ENCODE peak calls at places on chromosome 12, in five cellular contexts. One of them, this sample, is unnamed. For H3K9me3 and H3K4me1, the result is how much of the 10 kb centered on the place peaks cover.

GRCh38 chr12:68495666-68496065 is 115.0 kb upstream of the RAP1B start:
- DNase-seq in testis: no peak
- DNase-seq in OCI-LY7: no peak
- DNase-seq in Peyer's patch: no peak
- DNase-seq in gastrocnemius medialis: no peak
- DNase-seq in this sample: no peak

GRCh38 chr12:116266220-116266619 is 11.3 kb downstream of the MED13L start:
- DNase-seq in testis: peak
- DNase-seq in OCI-LY7: no peak
- DNase-seq in Peyer's patch: no peak
- DNase-seq in gastrocnemius medialis: no peak
- DNase-seq in this sample: no peak

GRCh38 chr12:46209914-46210834 is 58.7 kb downstream of the SLC38A1 start:
- DNase-seq in testis: no peak
- DNase-seq in OCI-LY7: peak
- DNase-seq in Peyer's patch: peak
- DNase-seq in gastrocnemius medialis: peak
- DNase-seq in this sample: peak

GRCh38 chr12:12723681-12724420 is 6.7 kb downstream of the CDKN1B start:
- DNase-seq in testis: no peak
- DNase-seq in OCI-LY7: peak
- DNase-seq in Peyer's patch: peak
- DNase-seq in gastrocnemius medialis: peak
- DNase-seq in this sample: peak

GRCh38 chr12:128969480-128970055 is 116.3 kb downstream of the GLT1D1 start:
- DNase-seq in testis: peak
- DNase-seq in OCI-LY7: peak
- DNase-seq in Peyer's patch: no peak
- DNase-seq in gastrocnemius medialis: no peak
- DNase-seq in this sample: peak

GRCh38 chr12:76143343-76144252 is 59.1 kb upstream of the NAP1L1 start:
- DNase-seq in testis: no peak
- DNase-seq in OCI-LY7: no peak
- DNase-seq in Peyer's patch: peak
- DNase-seq in gastrocnemius medialis: no peak
- DNase-seq in this sample: no peak

GRCh38 chr12:92695577-92695976 is 7.2 kb upstream of the PLEKHG7 start:
- DNase-seq in testis: no peak
- DNase-seq in OCI-LY7: no peak
- DNase-seq in Peyer's patch: no peak
- DNase-seq in gastrocnemius medialis: no peak
- DNase-seq in this sample: no peak

GRCh38 chr12:105911966-105912365 is 226.8 kb downstream of the NUAK1 start:
- DNase-seq in testis: no peak
- DNase-seq in OCI-LY7: no peak
- DNase-seq in Peyer's patch: no peak
- DNase-seq in gastrocnemius medialis: no peak
- DNase-seq in this sample: no peak

GRCh38 chr12:89645434-89645833 is 63.2 kb downstream of the ATP2B1 start:
- DNase-seq in testis: no peak
- DNase-seq in OCI-LY7: no peak
- DNase-seq in Peyer's patch: no peak
- DNase-seq in gastrocnemius medialis: no peak
- DNase-seq in this sample: no peak

GRCh38 chr12:64120568-64120967 is 101.5 kb downstream of the KICS2 start:
- DNase-seq in testis: no peak
- DNase-seq in OCI-LY7: no peak
- DNase-seq in Peyer's patch: no peak
- DNase-seq in gastrocnemius medialis: no peak
- DNase-seq in this sample: peak

GRCh38 chr12:110344657-110345056 is 58.9 kb downstream of the ANAPC7 start:
- DNase-seq in testis: no peak
- DNase-seq in OCI-LY7: no peak
- DNase-seq in Peyer's patch: no peak
- DNase-seq in gastrocnemius medialis: no peak
- DNase-seq in this sample: no peak

GRCh38 chr12:89706551-89707348 is 1.9 kb downstream of the ATP2B1 start:
- DNase-seq in testis: peak
- DNase-seq in OCI-LY7: peak
- DNase-seq in Peyer's patch: peak
- DNase-seq in gastrocnemius medialis: peak
- DNase-seq in this sample: peak

GRCh38 chr12:126974779-126975178 is 1292.2 kb upstream of the TMEM132C start:
- DNase-seq in testis: peak
- DNase-seq in OCI-LY7: no peak
- DNase-seq in Peyer's patch: no peak
- DNase-seq in gastrocnemius medialis: no peak
- DNase-seq in this sample: no peak

GRCh38 chr12:124654666-124655316 is 87.4 kb upstream of the NCOR2 start:
- DNase-seq in testis: peak
- DNase-seq in OCI-LY7: no peak
- DNase-seq in Peyer's patch: no peak
- DNase-seq in gastrocnemius medialis: peak
- DNase-seq in this sample: peak

GRCh38 chr12:123387508-123388217 is 3.7 kb downstream of the KMT5A start:
- DNase-seq in testis: no peak
- DNase-seq in OCI-LY7: peak
- DNase-seq in Peyer's patch: no peak
- DNase-seq in gastrocnemius medialis: no peak
- DNase-seq in this sample: no peak

GRCh38 chr12:56221233-56221756 is 427 bp downstream of the RNF41 start:
- DNase-seq in testis: peak
- DNase-seq in OCI-LY7: no peak
- DNase-seq in Peyer's patch: no peak
- DNase-seq in gastrocnemius medialis: peak
- DNase-seq in this sample: peak

GRCh38 chr12:14901228-14901562 is 15.5 kb upstream of the MGP start:
- DNase-seq in testis: peak
- DNase-seq in OCI-LY7: no peak
- DNase-seq in Peyer's patch: no peak
- DNase-seq in gastrocnemius medialis: no peak
- DNase-seq in this sample: no peak

GRCh38 chr12:51242896-51243295 is 4.3 kb downstream of the DAZAP2 start:
- DNase-seq in testis: no peak
- DNase-seq in OCI-LY7: no peak
- DNase-seq in Peyer's patch: no peak
- DNase-seq in gastrocnemius medialis: no peak
- DNase-seq in this sample: no peak

GRCh38 chr12:60209933-60210332 is 614.1 kb downstream of the SLC16A7 start:
- DNase-seq in testis: no peak
- DNase-seq in OCI-LY7: no peak
- DNase-seq in Peyer's patch: no peak
- DNase-seq in gastrocnemius medialis: no peak
- DNase-seq in this sample: no peak

GRCh38 chr12:86774841-86775386 is 518.7 kb upstream of the MGAT4C start:
- DNase-seq in testis: no peak
- DNase-seq in OCI-LY7: no peak
- DNase-seq in Peyer's patch: no peak
- DNase-seq in gastrocnemius medialis: no peak
- DNase-seq in this sample: no peak

GRCh38 chr12:10304161-10304574 is 3.5 kb upstream of the KLRD1 start:
- DNase-seq in testis: no peak
- DNase-seq in OCI-LY7: no peak
- DNase-seq in Peyer's patch: no peak
- DNase-seq in gastrocnemius medialis: no peak
- DNase-seq in this sample: no peak

GRCh38 chr12:75571204-75571603 is 59.8 kb upstream of the KRR1 start:
- DNase-seq in testis: no peak
- DNase-seq in OCI-LY7: no peak
- DNase-seq in Peyer's patch: no peak
- DNase-seq in gastrocnemius medialis: no peak
- DNase-seq in this sample: no peak

GRCh38 chr12:2334291-2335088 is 281.7 kb downstream of the CACNA1C start:
- DNase-seq in testis: no peak
- DNase-seq in OCI-LY7: no peak
- DNase-seq in Peyer's patch: no peak
- DNase-seq in gastrocnemius medialis: no peak
- DNase-seq in this sample: no peak

GRCh38 chr12:104886418-104887401 is 71.4 kb downstream of the SLC41A2 start:
- DNase-seq in testis: no peak
- DNase-seq in OCI-LY7: no peak
- DNase-seq in Peyer's patch: no peak
- DNase-seq in gastrocnemius medialis: no peak
- DNase-seq in this sample: no peak

GRCh38 chr12:65294863-65295262 is 16.4 kb downstream of the MSRB3 start:
- DNase-seq in testis: no peak
- DNase-seq in OCI-LY7: no peak
- DNase-seq in Peyer's patch: no peak
- DNase-seq in gastrocnemius medialis: no peak
- DNase-seq in this sample: no peak

GRCh38 chr12:108297424-108297823 is 41.7 kb downstream of the CMKLR1 start:
- DNase-seq in testis: no peak
- DNase-seq in OCI-LY7: no peak
- DNase-seq in Peyer's patch: no peak
- DNase-seq in gastrocnemius medialis: no peak
- DNase-seq in this sample: no peak

GRCh38 chr12:60335765-60336164 is 739.9 kb downstream of the SLC16A7 start:
- DNase-seq in testis: no peak
- DNase-seq in OCI-LY7: no peak
- DNase-seq in Peyer's patch: no peak
- DNase-seq in gastrocnemius medialis: no peak
- DNase-seq in this sample: no peak

GRCh38 chr12:88251798-88252197 is 109.7 kb downstream of the TMTC3 start:
- DNase-seq in testis: no peak
- DNase-seq in OCI-LY7: no peak
- DNase-seq in Peyer's patch: no peak
- DNase-seq in gastrocnemius medialis: no peak
- DNase-seq in this sample: no peak

GRCh38 chr12:38886064-38886463 is 19.3 kb downstream of the CPNE8 start:
- DNase-seq in testis: no peak
- DNase-seq in OCI-LY7: no peak
- DNase-seq in Peyer's patch: no peak
- DNase-seq in gastrocnemius medialis: no peak
- DNase-seq in this sample: peak

GRCh38 chr12:69330475-69331473 is 17.4 kb upstream of the LYZ start:
- DNase-seq in testis: peak
- DNase-seq in OCI-LY7: peak
- DNase-seq in Peyer's patch: peak
- DNase-seq in gastrocnemius medialis: no peak
- DNase-seq in this sample: no peak

GRCh38 chr12:106112094-106112822 is 26.5 kb downstream of the NUAK1 start:
- DNase-seq in testis: no peak
- DNase-seq in OCI-LY7: no peak
- DNase-seq in Peyer's patch: no peak
- DNase-seq in gastrocnemius medialis: peak
- DNase-seq in this sample: no peak

GRCh38 chr12:108635201-108635996 is 1.7 kb upstream of the SELPLG start:
- DNase-seq in testis: no peak
- DNase-seq in OCI-LY7: peak
- DNase-seq in Peyer's patch: peak
- DNase-seq in gastrocnemius medialis: no peak
- DNase-seq in this sample: no peak

GRCh38 chr12:93591137-93591868 is 18.8 kb downstream of the SOCS2 start:
- DNase-seq in testis: peak
- DNase-seq in OCI-LY7: peak
- DNase-seq in Peyer's patch: peak
- DNase-seq in gastrocnemius medialis: peak
- DNase-seq in this sample: no peak

GRCh38 chr12:92216092-92216491 is 70.4 kb upstream of the BTG1 start:
- DNase-seq in testis: no peak
- DNase-seq in OCI-LY7: no peak
- DNase-seq in Peyer's patch: no peak
- DNase-seq in gastrocnemius medialis: no peak
- DNase-seq in this sample: no peak

DNA sequence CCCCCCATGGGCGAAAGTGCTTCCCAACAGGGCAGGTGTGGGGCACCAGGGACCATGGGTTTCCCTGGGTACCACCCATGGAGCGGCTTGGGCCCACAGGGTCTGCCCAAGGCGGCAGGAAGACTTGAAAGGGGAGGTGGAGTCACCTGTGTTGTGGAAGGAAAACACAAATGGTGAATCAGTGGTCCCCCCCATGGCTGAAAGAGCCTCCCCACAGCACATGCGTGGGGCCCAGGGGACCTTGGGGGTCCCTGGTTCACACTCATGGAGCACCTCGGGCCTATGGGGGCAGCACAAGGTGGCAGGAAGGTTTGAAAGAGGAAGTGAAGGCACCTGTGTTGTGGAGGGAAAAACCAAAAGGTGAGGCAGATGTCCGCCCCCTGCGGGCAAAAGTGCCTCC is 581.9 kb downstream of the ALG10 start:
- DNase-seq in testis: no peak
- DNase-seq in OCI-LY7: no peak
- DNase-seq in Peyer's patch: no peak
- DNase-seq in gastrocnemius medialis: no peak
- DNase-seq in this sample: no peak
- H3K9me3 ChIP-seq in testis: under half
- H3K9me3 ChIP-seq in OCI-LY7: under half
- H3K9me3 ChIP-seq in Peyer's patch: under half
- H3K9me3 ChIP-seq in gastrocnemius medialis: under half
- H3K9me3 ChIP-seq in this sample: under half

DNA sequence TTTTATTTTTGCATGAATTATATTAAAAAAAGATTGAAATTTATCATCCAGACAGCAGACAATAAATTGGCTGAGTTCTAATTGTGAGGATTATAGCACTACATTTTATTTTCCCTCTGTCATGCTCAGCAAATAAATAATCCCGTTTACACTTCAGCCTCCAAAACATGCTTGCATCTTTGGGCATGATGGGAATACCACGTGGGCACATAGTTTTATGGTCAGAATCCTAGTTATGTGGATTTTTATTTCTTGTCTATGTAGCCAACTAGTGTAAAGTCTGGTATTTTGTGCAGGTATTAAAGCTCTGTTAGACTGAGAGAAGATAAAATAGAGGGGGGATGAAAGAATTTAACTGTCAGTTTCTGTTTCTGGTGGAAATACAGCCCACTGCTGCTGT is 276.9 kb upstream of the E2F7 start:
- DNase-seq in testis: no peak
- DNase-seq in OCI-LY7: no peak
- DNase-seq in Peyer's patch: no peak
- DNase-seq in gastrocnemius medialis: no peak
- DNase-seq in this sample: no peak
- H3K4me1 ChIP-seq in testis: under half
- H3K4me1 ChIP-seq in OCI-LY7: under half
- H3K4me1 ChIP-seq in Peyer's patch: under half
- H3K4me1 ChIP-seq in gastrocnemius medialis: under half
- H3K4me1 ChIP-seq in this sample: under half

GRCh38 chr12:27436768-27437167 is 9.8 kb upstream of the SMCO2 start:
- DNase-seq in testis: no peak
- DNase-seq in OCI-LY7: no peak
- DNase-seq in Peyer's patch: no peak
- DNase-seq in gastrocnemius medialis: no peak
- DNase-seq in this sample: no peak
- H3K4me3 ChIP-seq in testis: no peak
- H3K4me3 ChIP-seq in OCI-LY7: no peak
- H3K4me3 ChIP-seq in Peyer's patch: no peak
- H3K4me3 ChIP-seq in gastrocnemius medialis: no peak
- H3K4me3 ChIP-seq in this sample: no peak

DNA sequence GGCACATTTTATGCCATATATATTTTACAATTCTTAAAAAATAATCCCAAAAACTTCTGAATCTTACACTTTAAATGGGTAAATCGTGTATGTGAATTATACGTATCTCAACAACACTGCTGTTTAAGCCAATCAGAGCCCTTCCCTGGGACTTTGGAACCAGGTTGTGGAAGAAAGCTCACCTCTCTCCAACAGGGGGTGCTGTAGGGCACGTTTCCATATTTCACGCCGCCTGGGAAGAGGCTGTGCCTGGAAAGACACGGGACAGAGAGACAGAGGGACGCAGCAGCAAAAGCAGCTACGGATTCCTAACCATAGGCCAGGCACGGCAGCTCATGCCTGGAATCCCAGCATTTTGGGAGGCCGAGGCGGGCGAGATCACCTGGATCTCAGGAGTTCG is 29.4 kb upstream of the FBRSL1 start:
- DNase-seq in testis: no peak
- DNase-seq in OCI-LY7: no peak
- DNase-seq in Peyer's patch: no peak
- DNase-seq in gastrocnemius medialis: no peak
- DNase-seq in this sample: no peak
- H3K9me3 ChIP-seq in testis: under half
- H3K9me3 ChIP-seq in OCI-LY7: under half
- H3K9me3 ChIP-seq in Peyer's patch: under half
- H3K9me3 ChIP-seq in gastrocnemius medialis: under half
- H3K9me3 ChIP-seq in this sample: under half